ENCODE peak calls at places on chromosomes 13 and 19, in ten cellular contexts. W is esophagus squamous epithelium, P is NB4, E is gastrocnemius medialis, D is IMR-90, J is body of pancreas, T is tibial nerve, H is upper lobe of left lung, I is A549, N is lower leg skin. Z is an unnamed sample.

GRCh38 chr19:39765091-39766076 is 13.3 kb upstream of the LEUTX start:
- DNase-seq in J (peak), H (no peak), D (peak), I (peak), T (peak), E (no peak), N (no peak), W (no peak), P (peak), Z (no peak)

GRCh38 chr19:4700573-4700970 is 23.1 kb downstream of the DPP9 start:
- DNase-seq in D (no peak), W (no peak), T (no peak), H (no peak), E (no peak), P (no peak), N (no peak), J (no peak), I (no peak), Z (no peak)

GRCh38 chr19:708154-709141 is at the start of gene PALM:
- DNase-seq in H (peak), P (peak), E (no peak), I (no peak), J (no peak), N (no peak), T (no peak), D (no peak), W (no peak), Z (peak)

GRCh38 chr13:79392882-79393563 is 13.0 kb downstream of the RBM26 start:
- DNase-seq in D (peak), E (no peak), J (no peak), P (peak), T (no peak), N (no peak), H (no peak), W (no peak), I (no peak), Z (no peak)

GRCh38 chr13:78239681-78240080 is 321.1 kb upstream of the EDNRB start:
- DNase-seq in W (no peak), N (no peak), E (no peak), T (no peak), P (peak), I (no peak), D (peak), J (no peak), H (no peak), Z (no peak)

GRCh38 chr19:37997911-37998344 is 90.9 kb downstream of the SIPA1L3 start:
- DNase-seq in I (peak), E (no peak), N (no peak), W (no peak), J (no peak), H (no peak), D (peak), T (no peak), P (peak), Z (no peak)

GRCh38 chr19:44668985-44669764 is 2.1 kb upstream of the CEACAM19 start:
- DNase-seq in E (no peak), I (no peak), H (no peak), J (no peak), D (no peak), N (no peak), T (no peak), W (no peak), P (no peak), Z (no peak)

GRCh38 chr19:53877361-53877766 is 4.6 kb upstream of the PRKCG start:
- DNase-seq in T (no peak), W (no peak), D (no peak), I (no peak), E (no peak), H (no peak), N (no peak), P (no peak), J (no peak), Z (no peak)

GRCh38 chr19:1221141-1221903 is 15.7 kb downstream of the STK11 start:
- DNase-seq in I (no peak), E (peak), J (peak), H (peak), T (no peak), N (no peak), D (peak), P (no peak), W (no peak), Z (no peak)

GRCh38 chr13:49814551-49815270 is 22.2 kb upstream of the KPNA3 start:
- DNase-seq in E (no peak), P (no peak), T (no peak), N (no peak), J (no peak), D (peak), H (no peak), W (no peak), I (no peak), Z (no peak)

GRCh38 chr19:10517760-10518443 is 655 bp upstream of the S1PR5 start:
- DNase-seq in J (no peak), N (no peak), P (peak), T (no peak), I (peak), D (peak), W (no peak), E (no peak), H (peak), Z (peak)

GRCh38 chr13:42330991-42331390 is 59.0 kb downstream of the AKAP11 start:
- DNase-seq in W (no peak), H (no peak), T (no peak), D (peak), P (no peak), N (no peak), J (no peak), I (no peak), E (no peak), Z (no peak)

GRCh38 chr19:6217752-6218403 is 61.9 kb downstream of the MLLT1 start:
- DNase-seq in N (no peak), E (no peak), D (no peak), W (no peak), T (no peak), I (no peak), J (no peak), H (no peak), P (no peak), Z (no peak)

GRCh38 chr13:43354147-43354945 is 331.0 kb downstream of the DNAJC15 start:
- DNase-seq in D (no peak), T (no peak), H (no peak), J (no peak), N (no peak), P (no peak), W (no peak), E (no peak), I (no peak), Z (no peak)

GRCh38 chr19:7999376-7999775 is 6.1 kb downstream of the ELAVL1 start:
- DNase-seq in E (no peak), T (no peak), I (no peak), H (no peak), N (no peak), W (no peak), D (no peak), J (no peak), P (no peak), Z (no peak)

GRCh38 chr13:106919638-106920037 is 351.7 kb upstream of the ARGLU1 start:
- DNase-seq in H (peak), D (no peak), W (no peak), N (no peak), I (no peak), J (peak), P (no peak), T (no peak), E (no peak), Z (no peak)

GRCh38 chr19:46373573-46374359 is 26.9 kb downstream of the PPP5C start:
- DNase-seq in H (peak), N (peak), I (peak), W (peak), T (no peak), J (peak), P (no peak), D (peak), E (no peak), Z (peak)

GRCh38 chr13:35475960-35476943 is at the start of gene MAB21L1:
- DNase-seq in T (peak), E (peak), W (no peak), I (no peak), D (peak), J (no peak), P (peak), H (peak), N (peak), Z (peak)

GRCh38 chr13:50400035-50400726 is 384.9 kb downstream of the KCNRG start:
- DNase-seq in W (no peak), P (no peak), E (no peak), I (no peak), N (no peak), D (peak), J (no peak), H (no peak), T (no peak), Z (no peak)

GRCh38 chr13:51646041-51646670 is 61.9 kb downstream of the WDFY2 start:
- DNase-seq in D (no peak), I (no peak), P (peak), N (no peak), E (no peak), H (no peak), W (no peak), T (no peak), J (no peak), Z (no peak)

GRCh38 chr13:87444135-87444534 is 227.0 kb upstream of the SLITRK5 start:
- DNase-seq in E (no peak), D (no peak), T (no peak), J (no peak), N (no peak), W (no peak), I (no peak), P (no peak), H (no peak), Z (no peak)

GRCh38 chr19:40416918-40417713 is 3.9 kb upstream of the PRX start:
- DNase-seq in J (peak), I (no peak), E (no peak), T (peak), D (peak), P (no peak), N (peak), H (peak), W (no peak), Z (no peak)

GRCh38 chr13:85582890-85583289 is 216.3 kb downstream of the SLITRK6 start:
- DNase-seq in E (no peak), J (no peak), N (no peak), D (peak), H (no peak), T (no peak), W (no peak), I (no peak), P (no peak), Z (no peak)

GRCh38 chr19:5580116-5580515 is 12.4 kb upstream of the TINCR start:
- DNase-seq in N (no peak), J (no peak), E (no peak), P (peak), D (no peak), H (no peak), W (no peak), T (no peak), I (no peak), Z (no peak)

GRCh38 chr13:40116008-40116407 is 460.5 kb downstream of the COG6 start:
- DNase-seq in D (peak), T (peak), P (peak), I (peak), E (no peak), J (peak), W (no peak), N (peak), H (no peak), Z (no peak)

GRCh38 chr19:11931513-11931912 is 6.6 kb downstream of the ZNF700 start:
- DNase-seq in I (no peak), W (no peak), P (no peak), J (no peak), T (no peak), H (no peak), E (no peak), N (no peak), D (no peak), Z (no peak)

GRCh38 chr19:5895890-5896289 is 7.7 kb downstream of the NDUFA11 start:
- DNase-seq in E (no peak), T (no peak), D (no peak), I (no peak), W (no peak), P (no peak), H (no peak), J (no peak), N (no peak), Z (no peak)

GRCh38 chr13:51585696-51586095 is 1.4 kb downstream of the WDFY2 start:
- DNase-seq in I (no peak), N (no peak), H (no peak), P (peak), E (no peak), T (no peak), D (peak), J (no peak), W (no peak), Z (no peak)

GRCh38 chr19:32307591-32307990 is 37.8 kb upstream of the ZNF507 start:
- DNase-seq in T (no peak), I (no peak), D (no peak), W (no peak), P (no peak), J (no peak), N (no peak), H (no peak), E (no peak), Z (no peak)

GRCh38 chr13:44693156-44693826 is 117.2 kb upstream of the TSC22D1 start:
- DNase-seq in I (no peak), J (no peak), E (no peak), W (no peak), N (peak), T (no peak), P (no peak), D (no peak), H (no peak), Z (no peak)

GRCh38 chr19:18306903-18307681 is 15.8 kb downstream of the LSM4 start:
- DNase-seq in H (peak), T (no peak), E (no peak), W (no peak), P (no peak), I (no peak), D (no peak), N (no peak), J (no peak), Z (no peak)

GRCh38 chr19:2820112-2820702 is 539 bp downstream of the ZNF554 start:
- DNase-seq in E (no peak), N (no peak), I (no peak), D (no peak), J (peak), T (no peak), W (no peak), H (no peak), P (peak), Z (no peak)

GRCh38 chr19:50667759-50668231 is 18.6 kb downstream of the C19orf81 start:
- DNase-seq in W (no peak), J (no peak), N (no peak), E (no peak), P (no peak), I (no peak), T (no peak), D (no peak), H (peak), Z (no peak)

GRCh38 chr19:50669319-50670101 is 20.3 kb downstream of the C19orf81 start:
- DNase-seq in P (peak), D (peak), N (no peak), I (peak), E (no peak), J (peak), W (no peak), H (no peak), T (peak), Z (no peak)

GRCh38 chr19:50670102-50670380 is 20.8 kb downstream of the C19orf81 start:
- DNase-seq in N (no peak), D (no peak), I (no peak), E (no peak), J (no peak), H (no peak), W (no peak), P (no peak), T (no peak), Z (no peak)

GRCh38 chr19:50667177-50667758 is 18.0 kb downstream of the C19orf81 start:
- DNase-seq in D (no peak), T (no peak), I (no peak), H (peak), E (no peak), W (no peak), N (no peak), P (no peak), J (no peak), Z (no peak)

DNA sequence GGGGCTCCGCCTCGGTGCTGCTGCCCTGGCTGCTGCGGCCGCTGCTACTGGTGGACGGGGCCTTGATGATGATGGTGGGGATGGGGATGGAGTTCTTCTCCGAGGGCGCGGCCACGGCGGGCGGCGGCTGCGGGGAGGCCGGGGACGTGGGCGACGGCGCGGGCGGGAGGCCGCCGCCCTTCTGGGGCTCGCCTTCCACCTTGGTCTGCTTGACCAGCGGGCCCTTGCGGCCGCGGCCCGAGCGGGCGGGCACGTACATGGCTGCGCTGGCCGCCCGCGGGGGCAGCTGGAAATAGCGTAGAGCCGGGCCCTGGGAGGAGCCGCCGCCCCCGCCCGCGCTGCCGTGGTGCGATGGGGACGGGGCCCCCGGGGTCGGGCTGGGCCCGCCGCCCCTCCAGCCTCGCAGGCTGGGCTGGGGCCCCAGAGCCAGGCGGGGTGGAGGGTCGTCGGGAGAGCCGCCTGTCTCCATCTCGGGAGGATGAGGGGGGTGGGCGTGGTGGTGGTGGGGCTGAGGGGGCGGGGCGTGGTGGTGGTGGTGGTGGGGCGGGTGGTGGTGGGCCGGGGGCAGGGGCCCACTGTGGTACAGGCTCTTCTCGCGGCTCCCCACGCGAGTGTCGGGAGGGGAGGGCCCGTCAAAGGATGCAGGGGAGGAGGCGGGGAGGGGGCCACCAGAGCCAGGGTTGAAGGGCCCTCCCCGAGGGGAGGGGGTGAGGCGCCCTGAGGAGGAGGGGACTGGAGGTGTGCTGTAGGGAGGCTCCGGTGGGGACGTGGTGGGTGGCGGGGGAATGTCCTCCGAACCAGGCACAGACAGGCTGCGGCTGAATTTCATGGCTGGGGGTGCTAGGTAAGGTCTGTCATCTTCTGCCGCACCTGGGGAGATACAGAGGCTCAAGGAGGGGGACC is 19.4 kb downstream of the C19orf81 start:
- DNase-seq in P (no peak), T (no peak), J (no peak), I (no peak), D (no peak), N (no peak), W (no peak), E (no peak), H (no peak), Z (no peak)
- H3K4me3 ChIP-seq in P (no peak), T (no peak), J (no peak), I (peak), D (no peak), N (no peak), W (no peak), E (no peak), H (no peak), Z (no peak)

DNA sequence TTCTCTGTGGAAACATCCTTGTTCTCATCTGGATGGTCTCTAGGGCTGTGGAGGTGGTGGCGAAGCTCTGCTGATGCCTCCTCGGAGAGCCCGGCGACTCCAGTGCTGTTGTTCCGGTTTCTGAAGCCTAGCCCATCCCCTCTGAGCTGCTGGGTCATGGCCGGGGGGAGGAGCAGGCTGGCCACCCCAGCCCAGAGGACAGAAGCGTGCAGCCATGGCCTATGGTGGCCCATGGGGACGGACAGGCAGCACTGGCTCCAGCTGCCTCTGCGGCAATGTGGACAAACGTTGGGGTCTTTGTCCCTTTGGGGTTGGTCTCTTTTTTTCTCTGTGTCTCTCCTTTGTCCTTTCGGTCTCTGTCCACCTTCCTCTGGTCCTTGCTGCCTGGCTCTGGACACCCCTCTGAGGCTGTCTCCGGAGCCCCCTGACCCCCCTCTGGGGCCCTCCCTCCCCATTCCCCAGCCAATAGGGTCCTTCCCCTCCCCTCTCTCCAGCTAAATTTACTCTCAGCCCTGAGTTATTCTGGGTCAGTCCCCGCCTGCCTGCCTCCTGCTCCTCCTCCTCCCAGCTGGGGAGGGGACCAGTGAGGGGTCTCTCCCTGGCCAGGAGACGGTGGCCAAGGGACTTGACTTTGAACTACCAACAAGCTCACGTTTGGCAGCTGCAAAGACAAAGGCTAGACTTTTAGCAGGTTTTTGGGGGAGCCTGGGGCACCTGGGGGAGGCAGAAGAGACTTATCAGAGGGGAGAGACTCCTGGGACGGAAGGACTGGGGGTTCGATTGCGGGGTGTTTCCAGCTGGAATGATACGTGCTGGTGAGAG is at the start of gene HRC:
- DNase-seq in T (no peak), P (no peak), N (no peak), I (no peak), D (no peak), W (no peak), H (no peak), E (peak), J (no peak), Z (no peak)
- TF ChIP-seq POLR2A in T (no peak), P (no peak), N (no peak), I (no peak), D (no peak), W (no peak), H (no peak), E (peak), J (no peak), Z (no peak)

GRCh38 chr13:72986197-72986596 is 72.6 kb upstream of the KLF5 start:
- DNase-seq in P (no peak), W (no peak), T (no peak), H (no peak), I (no peak), E (no peak), D (no peak), N (no peak), J (no peak), Z (no peak)
- H3K4me3 ChIP-seq in P (no peak), W (no peak), T (no peak), H (no peak), I (no peak), E (no peak), D (no peak), N (no peak), J (no peak), Z (no peak)

GRCh38 chr13:39038569-39038898 is 278 bp downstream of the NHLRC3 start:
- DNase-seq in I (no peak), D (no peak), H (peak), J (peak), N (peak), T (no peak), W (peak), P (peak), E (no peak), Z (no peak)

GRCh38 chr13:39036212-39036611 is 1.7 kb downstream of the PROSER1 start:
- DNase-seq in T (no peak), J (no peak), D (peak), W (no peak), N (no peak), P (peak), I (no peak), H (no peak), E (no peak), Z (no peak)

GRCh38 chr13:39039033-39039432 is 777 bp downstream of the NHLRC3 start:
- DNase-seq in J (no peak), I (no peak), T (no peak), H (no peak), N (no peak), E (no peak), P (peak), W (no peak), D (no peak), Z (no peak)

GRCh38 chr13:39037410-39037879 is 444 bp downstream of the PROSER1 start:
- DNase-seq in J (no peak), E (no peak), D (no peak), W (no peak), H (peak), T (no peak), I (no peak), N (no peak), P (no peak), Z (no peak)

DNA sequence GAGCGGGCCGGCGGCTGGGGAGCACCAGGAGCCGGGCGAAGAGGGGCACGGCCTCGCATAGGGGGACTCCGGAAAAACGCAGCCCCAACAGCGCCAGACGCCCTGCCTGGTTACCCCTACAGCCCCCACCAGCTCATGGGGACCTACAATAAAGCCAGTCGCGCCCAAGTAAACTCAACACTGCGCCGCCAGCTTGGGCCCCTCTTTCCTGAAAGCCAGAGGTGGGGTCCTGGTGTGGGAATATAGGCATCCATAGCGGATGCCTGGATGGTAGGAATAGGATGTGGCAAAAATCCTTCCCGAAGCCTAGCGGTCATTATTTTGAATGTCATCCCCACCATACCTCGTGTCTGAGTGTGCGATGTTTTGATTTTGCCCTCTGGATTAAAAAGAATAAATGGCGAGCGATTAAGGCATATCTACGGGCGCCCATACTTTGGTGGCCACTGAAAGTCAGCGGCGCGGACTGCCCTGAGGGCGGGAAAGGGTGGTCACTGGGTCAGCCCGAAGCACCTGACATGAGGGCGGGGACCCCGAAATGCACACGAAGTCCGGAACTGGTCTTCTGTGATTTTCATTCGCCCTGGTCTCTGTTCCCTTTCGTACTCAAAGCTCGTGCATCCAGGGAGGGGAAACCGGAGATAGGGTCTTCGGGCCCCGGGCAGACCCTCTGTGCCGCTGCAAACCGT is at the start of the genes NHLRC3 and PROSER1:
- DNase-seq in E (peak), T (peak), I (peak), H (peak), P (peak), W (peak), J (peak), D (peak), N (peak), Z (peak)
- TF ChIP-seq POLR2A in E (peak), T (peak), I (peak), H (peak), P (peak), W (peak), J (peak), D (peak), N (no peak), Z (peak)

Z was measured in prostate gland.